ENCODE peak calls at places on chromosome 2, in four cellular contexts. One of them, this sample, is unnamed.

GRCh38 chr2:26757873-26758789 is 6.0 kb upstream of the SLC35F6 start:
- DNase-seq in neural progenitor cell: no peak
- DNase-seq in T-helper 2 cell: no peak
- DNase-seq in fibroblast of lung: peak
- DNase-seq in this sample: peak

GRCh38 chr2:128789776-128790455 is 471.2 kb upstream of the HS6ST1 start:
- DNase-seq in neural progenitor cell: no peak
- DNase-seq in T-helper 2 cell: no peak
- DNase-seq in fibroblast of lung: no peak
- DNase-seq in this sample: peak

GRCh38 chr2:129233751-129234406 is 745.6 kb upstream of the RAB6C start:
- DNase-seq in neural progenitor cell: peak
- DNase-seq in T-helper 2 cell: no peak
- DNase-seq in fibroblast of lung: peak
- DNase-seq in this sample: no peak

GRCh38 chr2:151239624-151240023 is 22.0 kb downstream of the RBM43 start:
- DNase-seq in neural progenitor cell: no peak
- DNase-seq in T-helper 2 cell: no peak
- DNase-seq in fibroblast of lung: no peak
- DNase-seq in this sample: no peak

GRCh38 chr2:100194951-100195350 is 52.6 kb upstream of the AFF3 start:
- DNase-seq in neural progenitor cell: no peak
- DNase-seq in T-helper 2 cell: no peak
- DNase-seq in fibroblast of lung: no peak
- DNase-seq in this sample: no peak

GRCh38 chr2:43343573-43344304 is 117.3 kb upstream of the ZFP36L2 start:
- DNase-seq in neural progenitor cell: no peak
- DNase-seq in T-helper 2 cell: no peak
- DNase-seq in fibroblast of lung: peak
- DNase-seq in this sample: no peak

GRCh38 chr2:2238726-2239269 is 92.3 kb downstream of the MYT1L start:
- DNase-seq in neural progenitor cell: no peak
- DNase-seq in T-helper 2 cell: no peak
- DNase-seq in fibroblast of lung: no peak
- DNase-seq in this sample: no peak

GRCh38 chr2:112055833-112056625 is 960 bp downstream of the TMEM87B start:
- DNase-seq in neural progenitor cell: peak
- DNase-seq in T-helper 2 cell: no peak
- DNase-seq in fibroblast of lung: peak
- DNase-seq in this sample: peak

GRCh38 chr2:96514521-96514920 is 9.4 kb upstream of the NEURL3 start:
- DNase-seq in neural progenitor cell: no peak
- DNase-seq in T-helper 2 cell: no peak
- DNase-seq in fibroblast of lung: no peak
- DNase-seq in this sample: peak

GRCh38 chr2:210007895-210008294 is 5.5 kb downstream of the RPE start:
- DNase-seq in neural progenitor cell: no peak
- DNase-seq in T-helper 2 cell: no peak
- DNase-seq in fibroblast of lung: peak
- DNase-seq in this sample: no peak

GRCh38 chr2:179265082-179265575 is 497 bp upstream of the SESTD1 start:
- DNase-seq in neural progenitor cell: no peak
- DNase-seq in T-helper 2 cell: no peak
- DNase-seq in fibroblast of lung: peak
- DNase-seq in this sample: no peak

This sample was measured in endodermal cell.